ENCODE peak calls at places on chromosome 12, in seven cellular contexts. K is K562, N is HCT116, O is HepG2, L is GM12878, I is SK-N-SH, W is H1. U is an unnamed sample.

GRCh38 chr12:14326699-14327098 is 38.8 kb upstream of the ATF7IP start:
- DNase-seq in K (no peak), N (no peak), O (no peak), L (no peak), I (no peak), W (no peak), U (peak; percentile 2)

GRCh38 chr12:57133013-57133569 is 4.8 kb downstream of the LRP1 start:
- DNase-seq in K (no peak), N (no peak), O (no peak), L (no peak), I (no peak), W (no peak), U (no peak)

GRCh38 chr12:114405449-114406271 is at the start of gene TBX5:
- DNase-seq in K (no peak), N (no peak), O (no peak), L (no peak), I (no peak), W (no peak), U (no peak)

GRCh38 chr12:5197127-5197526 is 153.4 kb downstream of the KCNA5 start:
- DNase-seq in K (no peak), N (no peak), O (no peak), L (no peak), I (no peak), W (no peak), U (no peak)

GRCh38 chr12:117027251-117028086 is 71.7 kb downstream of the TESC start:
- DNase-seq in K (no peak), N (no peak), O (no peak), L (no peak), I (no peak), W (no peak), U (no peak)

GRCh38 chr12:21771311-21771710 is 3.2 kb downstream of the KCNJ8 start:
- DNase-seq in K (no peak), N (no peak), O (no peak), L (no peak), I (no peak), W (no peak), U (no peak)

GRCh38 chr12:1533602-1534304 is 60.6 kb downstream of the FBXL14 start:
- DNase-seq in K (peak; percentile 26), N (no peak), O (no peak), L (peak; percentile 77), I (no peak), W (no peak), U (no peak)

GRCh38 chr12:42508913-42509312 is 80.6 kb downstream of the PRICKLE1 start:
- DNase-seq in K (no peak), N (no peak), O (no peak), L (no peak), I (no peak), W (no peak), U (no peak)

GRCh38 chr12:12008232-12008850 is 62.4 kb upstream of the BCL2L14 start:
- DNase-seq in K (no peak), N (no peak), O (no peak), L (no peak), I (no peak), W (peak; percentile 73), U (no peak)

GRCh38 chr12:52650520-52651081 is 1.4 kb downstream of the KRT2 start:
- DNase-seq in K (no peak), N (no peak), O (no peak), L (no peak), I (no peak), W (no peak), U (no peak)

GRCh38 chr12:88291498-88292131 is 149.5 kb downstream of the TMTC3 start:
- DNase-seq in K (no peak), N (no peak), O (no peak), L (no peak), I (no peak), W (no peak), U (no peak)

GRCh38 chr12:89768586-89769482 is 60.2 kb upstream of the ATP2B1 start:
- DNase-seq in K (peak; percentile 39), N (peak; percentile 95), O (peak; percentile 7), L (no peak), I (no peak), W (no peak), U (peak; percentile 66)

GRCh38 chr12:12642916-12643315 is 31.2 kb downstream of the CREBL2 start:
- DNase-seq in K (no peak), N (no peak), O (no peak), L (no peak), I (no peak), W (no peak), U (no peak)

GRCh38 chr12:27009926-27010325 is 4.3 kb downstream of the TM7SF3 start:
- DNase-seq in K (no peak), N (no peak), O (no peak), L (no peak), I (no peak), W (no peak), U (peak; percentile 45)

GRCh38 chr12:23140710-23141109 is 515.7 kb downstream of the ETNK1 start:
- DNase-seq in K (no peak), N (no peak), O (no peak), L (no peak), I (no peak), W (no peak), U (no peak)

GRCh38 chr12:90940872-90941499 is 14.0 kb downstream of the CCER1 start:
- DNase-seq in K (peak; percentile 40), N (peak; percentile 55), O (peak; percentile 28), L (no peak), I (peak; percentile 32), W (no peak), U (peak; percentile 50)

GRCh38 chr12:43880547-43880946 is 44.7 kb downstream of the TMEM117 start:
- DNase-seq in K (no peak), N (no peak), O (no peak), L (no peak), I (no peak), W (no peak), U (no peak)

GRCh38 chr12:51323317-51323960 is 535 bp downstream of the BIN2 start:
- DNase-seq in K (no peak), N (no peak), O (no peak), L (no peak), I (no peak), W (no peak), U (no peak)

GRCh38 chr12:104957388-104958008 is 592 bp downstream of the SLC41A2 start:
- DNase-seq in K (peak; percentile 3), N (no peak), O (no peak), L (no peak), I (peak; percentile 77), W (no peak), U (peak; percentile 45)
- TF ChIP-seq JUND in K (no peak), N (no peak), O (no peak), L (no peak), I (no peak), W (no peak), U (no peak)

GRCh38 chr12:3200779-3201738 is 123.9 kb downstream of the TSPAN9 start:
- DNase-seq in K (no peak), N (no peak), O (no peak), L (no peak), I (peak; percentile 66), W (no peak), U (no peak)

GRCh38 chr12:3201741-3202500 is 124.7 kb downstream of the TSPAN9 start:
- DNase-seq in K (no peak), N (no peak), O (no peak), L (no peak), I (no peak), W (no peak), U (no peak)

GRCh38 chr12:3202734-3203446 is 125.7 kb downstream of the TSPAN9 start:
- DNase-seq in K (peak; percentile 49), N (no peak), O (peak; percentile 28), L (no peak), I (peak; percentile 83), W (peak; percentile 93), U (peak; percentile 76)

GRCh38 chr12:3199551-3200031 is 122.4 kb downstream of the TSPAN9 start:
- DNase-seq in K (no peak), N (no peak), O (no peak), L (no peak), I (peak; percentile 82), W (peak; percentile 64), U (no peak)

GRCh38 chr12:3200032-3200617 is 122.9 kb downstream of the TSPAN9 start:
- DNase-seq in K (no peak), N (no peak), O (no peak), L (no peak), I (peak; percentile 94), W (peak; percentile 92), U (peak; percentile 55)
- TF ChIP-seq JUND in K (no peak), N (no peak), O (no peak), L (no peak), I (no peak), W (no peak), U (no peak)

DNA sequence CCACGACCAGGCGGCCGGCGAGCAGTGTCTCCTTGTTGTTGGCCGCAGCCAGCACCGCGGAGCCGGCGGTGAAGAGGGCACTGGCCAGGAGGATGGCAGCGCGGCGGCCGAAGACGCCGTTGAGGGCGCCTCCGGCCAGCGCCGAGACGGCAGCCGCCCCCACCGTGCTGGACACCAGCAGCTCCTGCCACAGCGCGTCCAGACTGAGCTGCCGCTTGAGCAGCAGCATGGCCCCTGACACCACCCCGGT is 691 bp downstream of the SLC2A13 start:
- DNase-seq in K (no peak), N (no peak), O (no peak), L (no peak), I (peak; percentile 80), W (no peak), U (no peak)
- TF ChIP-seq JUND in K (no peak), N (no peak), O (no peak), L (no peak), I (no peak), W (no peak), U (no peak)

GRCh38 chr12:124391340-124392261 is 96.7 kb downstream of the RFLNA start:
- DNase-seq in K (peak; percentile 31), N (peak; percentile 29), O (no peak), L (peak; percentile 28), I (no peak), W (no peak), U (no peak)

GRCh38 chr12:124390442-124391116 is 95.7 kb downstream of the RFLNA start:
- DNase-seq in K (no peak), N (peak; percentile 27), O (no peak), L (peak; percentile 23), I (no peak), W (no peak), U (no peak)

GRCh38 chr12:124392991-124393790 is 98.3 kb downstream of the RFLNA start:
- DNase-seq in K (no peak), N (no peak), O (no peak), L (no peak), I (peak; percentile 92), W (no peak), U (peak; percentile 74)

GRCh38 chr12:124393831-124394230 is 98.9 kb downstream of the RFLNA start:
- DNase-seq in K (no peak), N (no peak), O (no peak), L (no peak), I (no peak), W (no peak), U (no peak)

DNA sequence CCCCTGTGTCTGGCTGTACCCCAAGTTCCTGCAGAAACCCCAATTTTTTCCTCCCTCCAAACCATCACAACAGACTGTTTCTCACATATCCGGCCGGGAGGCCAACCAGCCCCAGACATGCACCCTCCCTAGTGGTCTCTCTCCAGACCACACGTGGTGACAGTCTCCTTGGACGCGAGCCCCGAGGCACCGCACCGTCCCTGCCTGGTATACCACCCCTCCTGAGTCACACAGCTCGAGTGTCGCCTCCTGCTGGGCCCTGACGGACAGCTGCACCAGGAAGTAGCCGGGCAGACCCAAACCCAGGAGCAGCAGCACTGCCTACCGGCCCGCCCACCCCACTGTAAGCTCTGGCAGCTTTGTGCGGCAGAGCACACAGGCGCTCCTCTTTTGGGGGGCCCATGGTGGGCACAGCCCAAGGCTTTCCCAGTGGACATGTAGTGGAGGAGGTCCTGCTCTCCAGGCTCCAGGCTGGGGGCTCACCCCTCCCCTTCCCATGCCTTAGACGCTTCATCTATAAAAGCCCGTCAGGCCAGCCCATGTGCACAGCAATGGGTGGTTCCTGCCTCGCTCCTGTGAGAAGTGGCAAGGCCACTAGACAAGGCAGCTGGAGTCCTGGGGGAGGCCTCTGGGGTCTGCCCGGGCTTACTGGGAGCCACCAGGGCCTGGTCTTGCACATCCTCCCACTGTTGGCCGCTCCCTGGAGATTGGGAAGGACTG is 97.5 kb downstream of the RFLNA start:
- DNase-seq in K (no peak), N (peak; percentile 55), O (no peak), L (no peak), I (peak; percentile 77), W (peak; percentile 71), U (no peak)
- TF ChIP-seq JUND in K (no peak), N (no peak), O (no peak), L (no peak), I (no peak), W (no peak), U (no peak)

U was measured in T47D.